ENCODE peak calls at places on chromosomes 5 and 9, in nine cellular contexts. One of them, this sample, is unnamed.

GRCh38 chr9:36870960-36871359 is 163.1 kb downstream of the PAX5 start:
- DNase-seq in naive thymus-derived CD4-positive, alpha-beta T cell: no peak
- DNase-seq in right atrium auricular region: no peak
- DNase-seq in cardiac septum: no peak
- DNase-seq in body of pancreas: peak; percentile 53
- DNase-seq in H7: peak; percentile 61
- DNase-seq in DND-41: no peak
- DNase-seq in psoas muscle: peak; percentile 19
- DNase-seq in endothelial cell: no peak
- DNase-seq in this sample: no peak

GRCh38 chr5:56615750-56616149 is 199.6 kb upstream of the MAP3K1 start:
- DNase-seq in naive thymus-derived CD4-positive, alpha-beta T cell: no peak
- DNase-seq in right atrium auricular region: no peak
- DNase-seq in cardiac septum: no peak
- DNase-seq in body of pancreas: no peak
- DNase-seq in H7: no peak
- DNase-seq in DND-41: no peak
- DNase-seq in psoas muscle: no peak
- DNase-seq in endothelial cell: no peak
- DNase-seq in this sample: peak; percentile 21

GRCh38 chr9:5536684-5537083 is 26.4 kb downstream of the PDCD1LG2 start:
- DNase-seq in naive thymus-derived CD4-positive, alpha-beta T cell: no peak
- DNase-seq in right atrium auricular region: no peak
- DNase-seq in cardiac septum: no peak
- DNase-seq in body of pancreas: no peak
- DNase-seq in H7: no peak
- DNase-seq in DND-41: no peak
- DNase-seq in psoas muscle: no peak
- DNase-seq in endothelial cell: no peak
- DNase-seq in this sample: no peak

GRCh38 chr9:6610073-6610472 is 35.5 kb downstream of the GLDC start:
- DNase-seq in naive thymus-derived CD4-positive, alpha-beta T cell: no peak
- DNase-seq in right atrium auricular region: no peak
- DNase-seq in cardiac septum: no peak
- DNase-seq in body of pancreas: no peak
- DNase-seq in H7: no peak
- DNase-seq in DND-41: no peak
- DNase-seq in psoas muscle: no peak
- DNase-seq in endothelial cell: no peak
- DNase-seq in this sample: no peak

GRCh38 chr9:120937596-120937995 is 11.0 kb upstream of the TRAF1 start:
- DNase-seq in naive thymus-derived CD4-positive, alpha-beta T cell: no peak
- DNase-seq in right atrium auricular region: no peak
- DNase-seq in cardiac septum: no peak
- DNase-seq in body of pancreas: no peak
- DNase-seq in H7: no peak
- DNase-seq in DND-41: no peak
- DNase-seq in psoas muscle: no peak
- DNase-seq in endothelial cell: no peak
- DNase-seq in this sample: peak; percentile 87

GRCh38 chr9:115689331-115689730 is 464.3 kb upstream of the PAPPA start:
- DNase-seq in naive thymus-derived CD4-positive, alpha-beta T cell: no peak
- DNase-seq in right atrium auricular region: no peak
- DNase-seq in cardiac septum: no peak
- DNase-seq in body of pancreas: no peak
- DNase-seq in H7: no peak
- DNase-seq in DND-41: no peak
- DNase-seq in psoas muscle: no peak
- DNase-seq in endothelial cell: no peak
- DNase-seq in this sample: no peak

GRCh38 chr5:154274828-154275185 is 84.3 kb downstream of the GALNT10 start:
- DNase-seq in naive thymus-derived CD4-positive, alpha-beta T cell: no peak
- DNase-seq in right atrium auricular region: no peak
- DNase-seq in cardiac septum: no peak
- DNase-seq in body of pancreas: no peak
- DNase-seq in H7: no peak
- DNase-seq in DND-41: no peak
- DNase-seq in psoas muscle: no peak
- DNase-seq in endothelial cell: no peak
- DNase-seq in this sample: peak; percentile 37

GRCh38 chr9:138076650-138077009 is 199.0 kb downstream of the CACNA1B start:
- DNase-seq in naive thymus-derived CD4-positive, alpha-beta T cell: no peak
- DNase-seq in right atrium auricular region: no peak
- DNase-seq in cardiac septum: peak; percentile 39
- DNase-seq in body of pancreas: peak; percentile 3
- DNase-seq in H7: peak; percentile 5
- DNase-seq in DND-41: no peak
- DNase-seq in psoas muscle: no peak
- DNase-seq in endothelial cell: no peak
- DNase-seq in this sample: no peak

GRCh38 chr5:100902406-100903035 is 561 bp downstream of the ST8SIA4 start:
- DNase-seq in naive thymus-derived CD4-positive, alpha-beta T cell: peak; percentile 58
- DNase-seq in right atrium auricular region: no peak
- DNase-seq in cardiac septum: no peak
- DNase-seq in body of pancreas: no peak
- DNase-seq in H7: peak; percentile 17
- DNase-seq in DND-41: peak; percentile 53
- DNase-seq in psoas muscle: no peak
- DNase-seq in endothelial cell: no peak
- DNase-seq in this sample: no peak

GRCh38 chr5:66616495-66617222 is 20.5 kb downstream of the MAST4 start:
- DNase-seq in naive thymus-derived CD4-positive, alpha-beta T cell: no peak
- DNase-seq in right atrium auricular region: no peak
- DNase-seq in cardiac septum: no peak
- DNase-seq in body of pancreas: peak; percentile 16
- DNase-seq in H7: no peak
- DNase-seq in DND-41: peak; percentile 25
- DNase-seq in psoas muscle: no peak
- DNase-seq in endothelial cell: no peak
- DNase-seq in this sample: no peak

GRCh38 chr9:70421020-70421271 is 6.5 kb upstream of the KLF9 start:
- DNase-seq in naive thymus-derived CD4-positive, alpha-beta T cell: no peak
- DNase-seq in right atrium auricular region: no peak
- DNase-seq in cardiac septum: no peak
- DNase-seq in body of pancreas: no peak
- DNase-seq in H7: no peak
- DNase-seq in DND-41: no peak
- DNase-seq in psoas muscle: no peak
- DNase-seq in endothelial cell: no peak
- DNase-seq in this sample: no peak

GRCh38 chr5:39980056-39980455 is 555.3 kb upstream of the DAB2 start:
- DNase-seq in naive thymus-derived CD4-positive, alpha-beta T cell: no peak
- DNase-seq in right atrium auricular region: no peak
- DNase-seq in cardiac septum: no peak
- DNase-seq in body of pancreas: no peak
- DNase-seq in H7: no peak
- DNase-seq in DND-41: no peak
- DNase-seq in psoas muscle: no peak
- DNase-seq in endothelial cell: no peak
- DNase-seq in this sample: no peak

GRCh38 chr5:124740991-124741583 is 5.4 kb downstream of the ZNF608 start:
- DNase-seq in naive thymus-derived CD4-positive, alpha-beta T cell: no peak
- DNase-seq in right atrium auricular region: no peak
- DNase-seq in cardiac septum: no peak
- DNase-seq in body of pancreas: no peak
- DNase-seq in H7: no peak
- DNase-seq in DND-41: no peak
- DNase-seq in psoas muscle: no peak
- DNase-seq in endothelial cell: no peak
- DNase-seq in this sample: no peak

GRCh38 chr9:121073038-121073437 is 1.7 kb upstream of the CNTRL start:
- DNase-seq in naive thymus-derived CD4-positive, alpha-beta T cell: no peak
- DNase-seq in right atrium auricular region: peak; percentile 90
- DNase-seq in cardiac septum: no peak
- DNase-seq in body of pancreas: peak; percentile 29
- DNase-seq in H7: no peak
- DNase-seq in DND-41: no peak
- DNase-seq in psoas muscle: peak; percentile 64
- DNase-seq in endothelial cell: no peak
- DNase-seq in this sample: peak; percentile 47

GRCh38 chr5:126927424-126927823 is 102.9 kb downstream of the MARCHF3 start:
- DNase-seq in naive thymus-derived CD4-positive, alpha-beta T cell: no peak
- DNase-seq in right atrium auricular region: no peak
- DNase-seq in cardiac septum: no peak
- DNase-seq in body of pancreas: no peak
- DNase-seq in H7: no peak
- DNase-seq in DND-41: no peak
- DNase-seq in psoas muscle: no peak
- DNase-seq in endothelial cell: no peak
- DNase-seq in this sample: no peak

GRCh38 chr9:24479266-24479665 is 66.4 kb downstream of the IZUMO3 start:
- DNase-seq in naive thymus-derived CD4-positive, alpha-beta T cell: no peak
- DNase-seq in right atrium auricular region: no peak
- DNase-seq in cardiac septum: no peak
- DNase-seq in body of pancreas: no peak
- DNase-seq in H7: no peak
- DNase-seq in DND-41: no peak
- DNase-seq in psoas muscle: no peak
- DNase-seq in endothelial cell: no peak
- DNase-seq in this sample: no peak

GRCh38 chr5:111830333-111830732 is 73.3 kb upstream of the NREP start:
- DNase-seq in naive thymus-derived CD4-positive, alpha-beta T cell: no peak
- DNase-seq in right atrium auricular region: no peak
- DNase-seq in cardiac septum: no peak
- DNase-seq in body of pancreas: no peak
- DNase-seq in H7: no peak
- DNase-seq in DND-41: no peak
- DNase-seq in psoas muscle: no peak
- DNase-seq in endothelial cell: no peak
- DNase-seq in this sample: peak; percentile 70

GRCh38 chr9:135134253-135135028 is 47.0 kb downstream of the OLFM1 start:
- DNase-seq in naive thymus-derived CD4-positive, alpha-beta T cell: no peak
- DNase-seq in right atrium auricular region: no peak
- DNase-seq in cardiac septum: no peak
- DNase-seq in body of pancreas: peak; percentile 34
- DNase-seq in H7: no peak
- DNase-seq in DND-41: no peak
- DNase-seq in psoas muscle: peak; percentile 80
- DNase-seq in endothelial cell: no peak
- DNase-seq in this sample: no peak

GRCh38 chr5:84494453-84494852 is 109.8 kb upstream of the EDIL3 start:
- DNase-seq in naive thymus-derived CD4-positive, alpha-beta T cell: no peak
- DNase-seq in right atrium auricular region: no peak
- DNase-seq in cardiac septum: no peak
- DNase-seq in body of pancreas: no peak
- DNase-seq in H7: no peak
- DNase-seq in DND-41: no peak
- DNase-seq in psoas muscle: no peak
- DNase-seq in endothelial cell: no peak
- DNase-seq in this sample: peak; percentile 95

GRCh38 chr9:96460877-96461276 is 10.9 kb downstream of the HABP4 start:
- DNase-seq in naive thymus-derived CD4-positive, alpha-beta T cell: no peak
- DNase-seq in right atrium auricular region: no peak
- DNase-seq in cardiac septum: no peak
- DNase-seq in body of pancreas: no peak
- DNase-seq in H7: no peak
- DNase-seq in DND-41: no peak
- DNase-seq in psoas muscle: no peak
- DNase-seq in endothelial cell: no peak
- DNase-seq in this sample: peak; percentile 43

GRCh38 chr9:131227112-131228058 is 48.9 kb downstream of the FAM78A start:
- DNase-seq in naive thymus-derived CD4-positive, alpha-beta T cell: no peak
- DNase-seq in right atrium auricular region: no peak
- DNase-seq in cardiac septum: no peak
- DNase-seq in body of pancreas: no peak
- DNase-seq in H7: peak; percentile 44
- DNase-seq in DND-41: no peak
- DNase-seq in psoas muscle: peak; percentile 66
- DNase-seq in endothelial cell: no peak
- DNase-seq in this sample: peak; percentile 37

GRCh38 chr5:52007230-52007858 is 624.1 kb downstream of the ISL1 start:
- DNase-seq in naive thymus-derived CD4-positive, alpha-beta T cell: no peak
- DNase-seq in right atrium auricular region: no peak
- DNase-seq in cardiac septum: no peak
- DNase-seq in body of pancreas: no peak
- DNase-seq in H7: peak; percentile 12
- DNase-seq in DND-41: peak; percentile 22
- DNase-seq in psoas muscle: no peak
- DNase-seq in endothelial cell: peak; percentile 34
- DNase-seq in this sample: peak; percentile 38

GRCh38 chr9:112119225-112120045 is 55.7 kb downstream of the SUSD1 start:
- DNase-seq in naive thymus-derived CD4-positive, alpha-beta T cell: no peak
- DNase-seq in right atrium auricular region: no peak
- DNase-seq in cardiac septum: no peak
- DNase-seq in body of pancreas: peak; percentile 86
- DNase-seq in H7: no peak
- DNase-seq in DND-41: no peak
- DNase-seq in psoas muscle: no peak
- DNase-seq in endothelial cell: no peak
- DNase-seq in this sample: peak; percentile 45

GRCh38 chr9:126151031-126151670 is 175.5 kb upstream of the MVB12B start:
- DNase-seq in naive thymus-derived CD4-positive, alpha-beta T cell: no peak
- DNase-seq in right atrium auricular region: peak; percentile 32
- DNase-seq in cardiac septum: peak; percentile 72
- DNase-seq in body of pancreas: no peak
- DNase-seq in H7: peak; percentile 10
- DNase-seq in DND-41: no peak
- DNase-seq in psoas muscle: no peak
- DNase-seq in endothelial cell: no peak
- DNase-seq in this sample: no peak

GRCh38 chr5:7209583-7210139 is 186.3 kb upstream of the ADCY2 start:
- DNase-seq in naive thymus-derived CD4-positive, alpha-beta T cell: no peak
- DNase-seq in right atrium auricular region: no peak
- DNase-seq in cardiac septum: no peak
- DNase-seq in body of pancreas: no peak
- DNase-seq in H7: no peak
- DNase-seq in DND-41: no peak
- DNase-seq in psoas muscle: no peak
- DNase-seq in endothelial cell: no peak
- DNase-seq in this sample: no peak

GRCh38 chr9:137234758-137235423 is 4.2 kb downstream of the SLC34A3 start:
- DNase-seq in naive thymus-derived CD4-positive, alpha-beta T cell: no peak
- DNase-seq in right atrium auricular region: no peak
- DNase-seq in cardiac septum: no peak
- DNase-seq in body of pancreas: no peak
- DNase-seq in H7: no peak
- DNase-seq in DND-41: no peak
- DNase-seq in psoas muscle: no peak
- DNase-seq in endothelial cell: no peak
- DNase-seq in this sample: no peak

This sample was measured in IMR-90.